ENCODE peak calls at places on chromosomes 11 and 22, in nine cellular contexts. One of them, this sample, is unnamed.
A peak's percentile ranks its signal among the peaks of the same experiment; 100 is the strongest.

GRCh38 chr11:112227002-112227401 is 774 bp downstream of the PTS start:
- DNase-seq in Daoy: no peak
- DNase-seq in brain microvascular endothelial cell: peak; percentile 31
- DNase-seq in heart left ventricle: no peak
- DNase-seq in GM23338: peak; percentile 12
- DNase-seq in GM12891: no peak
- DNase-seq in activated CD4-positive, CD25-positive, alpha-beta regulatory T cell treated with anti-CD3 and anti-CD28 coated beads, Interleukin-2, amount 50 U/mL, for 16 hours: no peak
- DNase-seq in spleen: no peak
- DNase-seq in globus pallidus: peak; percentile 37
- DNase-seq in this sample: no peak

GRCh38 chr11:17512101-17512500 is 32.1 kb downstream of the USH1C start:
- DNase-seq in Daoy: no peak
- DNase-seq in GM23338: no peak
- DNase-seq in activated CD4-positive, CD25-positive, alpha-beta regulatory T cell treated with anti-CD3 and anti-CD28 coated beads, Interleukin-2, amount 50 U/mL, for 16 hours: no peak
- DNase-seq in spleen: no peak
- DNase-seq in brain microvascular endothelial cell: no peak
- DNase-seq in heart left ventricle: no peak
- DNase-seq in globus pallidus: no peak
- DNase-seq in GM12891: no peak
- DNase-seq in this sample: no peak

GRCh38 chr11:13415201-13415600 is 47.8 kb downstream of the BTBD10 start:
- DNase-seq in spleen: peak; percentile 20
- DNase-seq in brain microvascular endothelial cell: no peak
- DNase-seq in heart left ventricle: no peak
- DNase-seq in GM23338: no peak
- DNase-seq in GM12891: no peak
- DNase-seq in activated CD4-positive, CD25-positive, alpha-beta regulatory T cell treated with anti-CD3 and anti-CD28 coated beads, Interleukin-2, amount 50 U/mL, for 16 hours: no peak
- DNase-seq in Daoy: no peak
- DNase-seq in globus pallidus: no peak
- DNase-seq in this sample: no peak

GRCh38 chr11:28606930-28607329 is 498.7 kb downstream of the METTL15 start:
- DNase-seq in activated CD4-positive, CD25-positive, alpha-beta regulatory T cell treated with anti-CD3 and anti-CD28 coated beads, Interleukin-2, amount 50 U/mL, for 16 hours: no peak
- DNase-seq in spleen: no peak
- DNase-seq in heart left ventricle: no peak
- DNase-seq in brain microvascular endothelial cell: peak; percentile 4
- DNase-seq in globus pallidus: no peak
- DNase-seq in GM12891: no peak
- DNase-seq in Daoy: peak; percentile 85
- DNase-seq in GM23338: peak; percentile 23
- DNase-seq in this sample: no peak

GRCh38 chr11:130121430-130121978 is 38.1 kb upstream of the ST14 start:
- DNase-seq in spleen: no peak
- DNase-seq in brain microvascular endothelial cell: peak; percentile 87
- DNase-seq in activated CD4-positive, CD25-positive, alpha-beta regulatory T cell treated with anti-CD3 and anti-CD28 coated beads, Interleukin-2, amount 50 U/mL, for 16 hours: no peak
- DNase-seq in GM12891: no peak
- DNase-seq in heart left ventricle: no peak
- DNase-seq in Daoy: peak; percentile 65
- DNase-seq in GM23338: no peak
- DNase-seq in globus pallidus: no peak
- DNase-seq in this sample: no peak

GRCh38 chr22:50696251-50696798 is 23.7 kb downstream of the SHANK3 start:
- DNase-seq in GM12891: no peak
- DNase-seq in GM23338: no peak
- DNase-seq in spleen: peak; percentile 54
- DNase-seq in globus pallidus: no peak
- DNase-seq in brain microvascular endothelial cell: no peak
- DNase-seq in Daoy: no peak
- DNase-seq in heart left ventricle: peak; percentile 14
- DNase-seq in activated CD4-positive, CD25-positive, alpha-beta regulatory T cell treated with anti-CD3 and anti-CD28 coated beads, Interleukin-2, amount 50 U/mL, for 16 hours: no peak
- DNase-seq in this sample: no peak

GRCh38 chr11:57399221-57399620 is 8.8 kb upstream of the PRG2 start:
- DNase-seq in activated CD4-positive, CD25-positive, alpha-beta regulatory T cell treated with anti-CD3 and anti-CD28 coated beads, Interleukin-2, amount 50 U/mL, for 16 hours: no peak
- DNase-seq in GM23338: no peak
- DNase-seq in brain microvascular endothelial cell: no peak
- DNase-seq in GM12891: no peak
- DNase-seq in spleen: no peak
- DNase-seq in Daoy: peak; percentile 59
- DNase-seq in globus pallidus: no peak
- DNase-seq in heart left ventricle: no peak
- DNase-seq in this sample: no peak

GRCh38 chr11:36564376-36565032 is 3.3 kb upstream of the RAG1 start:
- DNase-seq in brain microvascular endothelial cell: peak; percentile 53
- DNase-seq in heart left ventricle: peak; percentile 33
- DNase-seq in spleen: no peak
- DNase-seq in GM12891: peak; percentile 9
- DNase-seq in GM23338: peak; percentile 85
- DNase-seq in globus pallidus: peak; percentile 69
- DNase-seq in activated CD4-positive, CD25-positive, alpha-beta regulatory T cell treated with anti-CD3 and anti-CD28 coated beads, Interleukin-2, amount 50 U/mL, for 16 hours: no peak
- DNase-seq in Daoy: peak; percentile 58
- DNase-seq in this sample: no peak

GRCh38 chr22:27934069-27934468 is 15.0 kb upstream of the PITPNB start:
- DNase-seq in Daoy: no peak
- DNase-seq in activated CD4-positive, CD25-positive, alpha-beta regulatory T cell treated with anti-CD3 and anti-CD28 coated beads, Interleukin-2, amount 50 U/mL, for 16 hours: no peak
- DNase-seq in spleen: no peak
- DNase-seq in brain microvascular endothelial cell: no peak
- DNase-seq in GM23338: no peak
- DNase-seq in heart left ventricle: no peak
- DNase-seq in GM12891: no peak
- DNase-seq in globus pallidus: no peak
- DNase-seq in this sample: no peak

This sample was measured in activated T-cell treated with anti-CD3 and anti-CD28 coated beads for 24 hours.